ENCODE peak calls at places on chromosome 20, in eight cellular contexts. One of them, this sample, is unnamed.
A peak's percentile ranks its signal among the peaks of the same experiment; 100 is the strongest.

GRCh38 chr20:59221049-59221748 is 57.6 kb downstream of the ZNF831 start:
- DNase-seq in lower leg skin: peak; percentile 84
- DNase-seq in A549: peak; percentile 27
- DNase-seq in CD4-positive, alpha-beta T cell: no peak
- DNase-seq in neural crest cell: no peak
- DNase-seq in Calu3: no peak
- DNase-seq in astrocyte of the spinal cord: no peak
- DNase-seq in lung: no peak
- DNase-seq in this sample: no peak

GRCh38 chr20:13325033-13325432 is 104.0 kb downstream of the ISM1 start:
- DNase-seq in lower leg skin: no peak
- DNase-seq in A549: peak; percentile 75
- DNase-seq in CD4-positive, alpha-beta T cell: no peak
- DNase-seq in neural crest cell: no peak
- DNase-seq in Calu3: peak; percentile 67
- DNase-seq in astrocyte of the spinal cord: peak; percentile 20
- DNase-seq in lung: no peak
- DNase-seq in this sample: peak; percentile 34

GRCh38 chr20:2899243-2899642 is 26.0 kb downstream of the PTPRA start:
- DNase-seq in lower leg skin: no peak
- DNase-seq in A549: no peak
- DNase-seq in CD4-positive, alpha-beta T cell: no peak
- DNase-seq in neural crest cell: no peak
- DNase-seq in Calu3: no peak
- DNase-seq in astrocyte of the spinal cord: no peak
- DNase-seq in lung: no peak
- DNase-seq in this sample: no peak

GRCh38 chr20:36092424-36093024 is 62.0 kb upstream of the EPB41L1 start:
- DNase-seq in lower leg skin: no peak
- DNase-seq in A549: peak; percentile 34
- DNase-seq in CD4-positive, alpha-beta T cell: peak; percentile 10
- DNase-seq in neural crest cell: peak; percentile 30
- DNase-seq in Calu3: peak; percentile 72
- DNase-seq in astrocyte of the spinal cord: no peak
- DNase-seq in lung: no peak
- DNase-seq in this sample: peak; percentile 46

GRCh38 chr20:3135507-3136070 is 24.1 kb downstream of the FASTKD5 start:
- DNase-seq in lower leg skin: no peak
- DNase-seq in A549: no peak
- DNase-seq in CD4-positive, alpha-beta T cell: no peak
- DNase-seq in neural crest cell: no peak
- DNase-seq in Calu3: no peak
- DNase-seq in astrocyte of the spinal cord: no peak
- DNase-seq in lung: no peak
- DNase-seq in this sample: no peak

GRCh38 chr20:40683221-40683893 is 5.7 kb downstream of the MAFB start:
- DNase-seq in lower leg skin: peak; percentile 92
- DNase-seq in A549: no peak
- DNase-seq in CD4-positive, alpha-beta T cell: no peak
- DNase-seq in neural crest cell: no peak
- DNase-seq in Calu3: no peak
- DNase-seq in astrocyte of the spinal cord: peak; percentile 43
- DNase-seq in lung: no peak
- DNase-seq in this sample: peak; percentile 42

GRCh38 chr20:58712116-58712822 is 19.7 kb downstream of the NPEPL1 start:
- DNase-seq in lower leg skin: peak; percentile 78
- DNase-seq in A549: no peak
- DNase-seq in CD4-positive, alpha-beta T cell: no peak
- DNase-seq in neural crest cell: no peak
- DNase-seq in Calu3: no peak
- DNase-seq in astrocyte of the spinal cord: no peak
- DNase-seq in lung: no peak
- DNase-seq in this sample: no peak

GRCh38 chr20:2759603-2760360 is 40.6 kb downstream of the CPXM1 start:
- DNase-seq in lower leg skin: peak; percentile 70
- DNase-seq in A549: no peak
- DNase-seq in CD4-positive, alpha-beta T cell: no peak
- DNase-seq in neural crest cell: no peak
- DNase-seq in Calu3: no peak
- DNase-seq in astrocyte of the spinal cord: no peak
- DNase-seq in lung: no peak
- DNase-seq in this sample: no peak

GRCh38 chr20:33827109-33827508 is 16.0 kb downstream of the CHMP4B start:
- DNase-seq in lower leg skin: no peak
- DNase-seq in A549: no peak
- DNase-seq in CD4-positive, alpha-beta T cell: no peak
- DNase-seq in neural crest cell: no peak
- DNase-seq in Calu3: no peak
- DNase-seq in astrocyte of the spinal cord: no peak
- DNase-seq in lung: no peak
- DNase-seq in this sample: no peak

GRCh38 chr20:692044-692443 is 16.4 kb upstream of the SCRT2 start:
- DNase-seq in lower leg skin: no peak
- DNase-seq in A549: no peak
- DNase-seq in CD4-positive, alpha-beta T cell: no peak
- DNase-seq in neural crest cell: no peak
- DNase-seq in Calu3: no peak
- DNase-seq in astrocyte of the spinal cord: no peak
- DNase-seq in lung: no peak
- DNase-seq in this sample: no peak

GRCh38 chr20:689947-690346 is 14.3 kb upstream of the SCRT2 start:
- DNase-seq in lower leg skin: no peak
- DNase-seq in A549: no peak
- DNase-seq in CD4-positive, alpha-beta T cell: no peak
- DNase-seq in neural crest cell: no peak
- DNase-seq in Calu3: no peak
- DNase-seq in astrocyte of the spinal cord: no peak
- DNase-seq in lung: no peak
- DNase-seq in this sample: no peak

GRCh38 chr20:687468-688203 is 12.0 kb upstream of the SCRT2 start:
- DNase-seq in lower leg skin: no peak
- DNase-seq in A549: no peak
- DNase-seq in CD4-positive, alpha-beta T cell: no peak
- DNase-seq in neural crest cell: no peak
- DNase-seq in Calu3: no peak
- DNase-seq in astrocyte of the spinal cord: no peak
- DNase-seq in lung: no peak
- DNase-seq in this sample: no peak

GRCh38 chr20:689348-689747 is 13.7 kb upstream of the SCRT2 start:
- DNase-seq in lower leg skin: no peak
- DNase-seq in A549: no peak
- DNase-seq in CD4-positive, alpha-beta T cell: no peak
- DNase-seq in neural crest cell: no peak
- DNase-seq in Calu3: no peak
- DNase-seq in astrocyte of the spinal cord: no peak
- DNase-seq in lung: no peak
- DNase-seq in this sample: no peak

GRCh38 chr20:688809-689208 is 13.2 kb upstream of the SCRT2 start:
- DNase-seq in lower leg skin: no peak
- DNase-seq in A549: no peak
- DNase-seq in CD4-positive, alpha-beta T cell: no peak
- DNase-seq in neural crest cell: no peak
- DNase-seq in Calu3: no peak
- DNase-seq in astrocyte of the spinal cord: no peak
- DNase-seq in lung: no peak
- DNase-seq in this sample: no peak
- TF ChIP-seq CTCF in lower leg skin: no peak
- TF ChIP-seq CTCF in A549: no peak
- TF ChIP-seq CTCF in CD4-positive, alpha-beta T cell: no peak
- TF ChIP-seq CTCF in neural crest cell: peak; percentile 29
- TF ChIP-seq CTCF in Calu3: no peak
- TF ChIP-seq CTCF in astrocyte of the spinal cord: no peak
- TF ChIP-seq CTCF in lung: no peak
- TF ChIP-seq CTCF in this sample: no peak

GRCh38 chr20:34955232-34956040 is at the start of the genes GSS and MYH7B:
- DNase-seq in lower leg skin: peak; percentile 99
- DNase-seq in A549: peak; percentile 97
- DNase-seq in CD4-positive, alpha-beta T cell: peak; percentile 96
- DNase-seq in neural crest cell: peak; percentile 100
- DNase-seq in Calu3: peak; percentile 100
- DNase-seq in astrocyte of the spinal cord: peak; percentile 97
- DNase-seq in lung: peak; percentile 97
- DNase-seq in this sample: peak; percentile 100
- TF ChIP-seq CTCF in lower leg skin: no peak
- TF ChIP-seq CTCF in A549: peak; percentile 62
- TF ChIP-seq CTCF in CD4-positive, alpha-beta T cell: no peak
- TF ChIP-seq CTCF in neural crest cell: peak; percentile 56
- TF ChIP-seq CTCF in Calu3: no peak
- TF ChIP-seq CTCF in astrocyte of the spinal cord: peak; percentile 50
- TF ChIP-seq CTCF in lung: peak; percentile 24
- TF ChIP-seq CTCF in this sample: no peak

GRCh38 chr20:48722002-48722731 is 105.6 kb downstream of the PREX1 start:
- DNase-seq in lower leg skin: no peak
- DNase-seq in A549: no peak
- DNase-seq in CD4-positive, alpha-beta T cell: no peak
- DNase-seq in neural crest cell: no peak
- DNase-seq in Calu3: no peak
- DNase-seq in astrocyte of the spinal cord: peak; percentile 86
- DNase-seq in lung: no peak
- DNase-seq in this sample: no peak

GRCh38 chr20:48724891-48725588 is 102.8 kb downstream of the PREX1 start:
- DNase-seq in lower leg skin: no peak
- DNase-seq in A549: no peak
- DNase-seq in CD4-positive, alpha-beta T cell: no peak
- DNase-seq in neural crest cell: no peak
- DNase-seq in Calu3: no peak
- DNase-seq in astrocyte of the spinal cord: no peak
- DNase-seq in lung: no peak
- DNase-seq in this sample: no peak

GRCh38 chr20:48723308-48724264 is 104.2 kb downstream of the PREX1 start:
- DNase-seq in lower leg skin: peak; percentile 89
- DNase-seq in A549: no peak
- DNase-seq in CD4-positive, alpha-beta T cell: no peak
- DNase-seq in neural crest cell: no peak
- DNase-seq in Calu3: peak; percentile 45
- DNase-seq in astrocyte of the spinal cord: peak; percentile 72
- DNase-seq in lung: peak; percentile 44
- DNase-seq in this sample: no peak

GRCh38 chr20:48721324-48722001 is 106.3 kb downstream of the PREX1 start:
- DNase-seq in lower leg skin: no peak
- DNase-seq in A549: no peak
- DNase-seq in CD4-positive, alpha-beta T cell: no peak
- DNase-seq in neural crest cell: no peak
- DNase-seq in Calu3: no peak
- DNase-seq in astrocyte of the spinal cord: peak; percentile 19
- DNase-seq in lung: no peak
- DNase-seq in this sample: no peak

GRCh38 chr20:48722737-48723191 is 105.0 kb downstream of the PREX1 start:
- DNase-seq in lower leg skin: no peak
- DNase-seq in A549: peak; percentile 29
- DNase-seq in CD4-positive, alpha-beta T cell: no peak
- DNase-seq in neural crest cell: no peak
- DNase-seq in Calu3: peak; percentile 37
- DNase-seq in astrocyte of the spinal cord: peak; percentile 68
- DNase-seq in lung: no peak
- DNase-seq in this sample: no peak
- TF ChIP-seq CTCF in lower leg skin: no peak
- TF ChIP-seq CTCF in A549: no peak
- TF ChIP-seq CTCF in CD4-positive, alpha-beta T cell: no peak
- TF ChIP-seq CTCF in neural crest cell: no peak
- TF ChIP-seq CTCF in Calu3: no peak
- TF ChIP-seq CTCF in astrocyte of the spinal cord: no peak
- TF ChIP-seq CTCF in lung: no peak
- TF ChIP-seq CTCF in this sample: no peak

DNA sequence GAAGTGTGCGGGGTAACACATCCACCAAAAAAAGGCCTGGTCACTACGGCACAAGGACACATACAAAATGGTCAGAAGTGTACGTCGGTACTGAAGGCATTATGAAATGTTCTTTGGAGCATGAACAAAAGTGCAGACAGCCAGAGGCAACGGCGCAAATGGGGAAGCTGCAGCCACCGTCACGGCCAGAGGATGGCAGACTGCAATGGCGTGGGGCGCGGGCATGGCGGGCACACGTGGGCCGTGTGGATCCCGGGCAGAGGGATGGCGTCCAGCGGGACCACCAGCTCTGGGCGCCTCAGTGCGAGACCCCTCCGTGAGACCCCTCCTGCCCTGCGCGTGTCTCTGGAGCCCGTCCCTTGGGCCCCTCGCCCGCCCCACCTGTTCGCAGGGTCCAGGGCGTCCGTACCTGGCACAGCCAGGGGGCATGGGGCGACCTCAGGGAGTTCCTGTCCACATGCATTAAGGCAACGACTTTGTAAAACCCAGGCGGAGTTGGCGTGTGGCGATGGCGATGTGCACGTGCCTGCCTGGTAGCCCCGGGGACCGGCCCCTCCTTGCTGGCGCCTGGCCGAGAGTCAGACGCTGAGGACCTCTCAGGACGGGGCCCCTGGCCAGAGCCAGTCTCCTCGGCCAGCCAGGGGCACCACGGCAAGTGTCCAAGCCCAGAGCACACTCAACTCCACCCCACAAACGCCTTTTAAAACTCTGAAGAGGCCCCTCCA is 39.5 kb upstream of the CHRNA4 start:
- DNase-seq in lower leg skin: no peak
- DNase-seq in A549: no peak
- DNase-seq in CD4-positive, alpha-beta T cell: no peak
- DNase-seq in neural crest cell: no peak
- DNase-seq in Calu3: no peak
- DNase-seq in astrocyte of the spinal cord: no peak
- DNase-seq in lung: no peak
- DNase-seq in this sample: no peak
- TF ChIP-seq CTCF in lower leg skin: no peak
- TF ChIP-seq CTCF in A549: no peak
- TF ChIP-seq CTCF in CD4-positive, alpha-beta T cell: no peak
- TF ChIP-seq CTCF in neural crest cell: no peak
- TF ChIP-seq CTCF in Calu3: no peak
- TF ChIP-seq CTCF in astrocyte of the spinal cord: no peak
- TF ChIP-seq CTCF in lung: no peak
- TF ChIP-seq CTCF in this sample: no peak

GRCh38 chr20:45230631-45231030 is 9.5 kb downstream of the SEMG2 start:
- DNase-seq in lower leg skin: no peak
- DNase-seq in A549: no peak
- DNase-seq in CD4-positive, alpha-beta T cell: no peak
- DNase-seq in neural crest cell: no peak
- DNase-seq in Calu3: no peak
- DNase-seq in astrocyte of the spinal cord: no peak
- DNase-seq in lung: no peak
- DNase-seq in this sample: no peak

GRCh38 chr20:45226287-45226686 is 5.1 kb downstream of the SEMG2 start:
- DNase-seq in lower leg skin: no peak
- DNase-seq in A549: no peak
- DNase-seq in CD4-positive, alpha-beta T cell: no peak
- DNase-seq in neural crest cell: no peak
- DNase-seq in Calu3: no peak
- DNase-seq in astrocyte of the spinal cord: no peak
- DNase-seq in lung: no peak
- DNase-seq in this sample: no peak

GRCh38 chr20:45229264-45230056 is 8.3 kb downstream of the SEMG2 start:
- DNase-seq in lower leg skin: no peak
- DNase-seq in A549: peak; percentile 54
- DNase-seq in CD4-positive, alpha-beta T cell: peak; percentile 5
- DNase-seq in neural crest cell: no peak
- DNase-seq in Calu3: peak; percentile 97
- DNase-seq in astrocyte of the spinal cord: no peak
- DNase-seq in lung: peak; percentile 72
- DNase-seq in this sample: peak; percentile 17
- TF ChIP-seq CTCF in lower leg skin: no peak
- TF ChIP-seq CTCF in A549: peak; percentile 35
- TF ChIP-seq CTCF in CD4-positive, alpha-beta T cell: no peak
- TF ChIP-seq CTCF in neural crest cell: peak; percentile 56
- TF ChIP-seq CTCF in Calu3: peak; percentile 99
- TF ChIP-seq CTCF in astrocyte of the spinal cord: peak; percentile 44
- TF ChIP-seq CTCF in lung: no peak
- TF ChIP-seq CTCF in this sample: peak; percentile 54

GRCh38 chr20:43840382-43841070 is 74.1 kb upstream of the TOX2 start:
- DNase-seq in lower leg skin: peak; percentile 50
- DNase-seq in A549: peak; percentile 40
- DNase-seq in CD4-positive, alpha-beta T cell: peak; percentile 12
- DNase-seq in neural crest cell: no peak
- DNase-seq in Calu3: peak; percentile 42
- DNase-seq in astrocyte of the spinal cord: no peak
- DNase-seq in lung: no peak
- DNase-seq in this sample: peak; percentile 17
- TF ChIP-seq CTCF in lower leg skin: no peak
- TF ChIP-seq CTCF in A549: peak; percentile 45
- TF ChIP-seq CTCF in CD4-positive, alpha-beta T cell: no peak
- TF ChIP-seq CTCF in neural crest cell: peak; percentile 43
- TF ChIP-seq CTCF in Calu3: peak; percentile 67
- TF ChIP-seq CTCF in astrocyte of the spinal cord: peak; percentile 56
- TF ChIP-seq CTCF in lung: no peak
- TF ChIP-seq CTCF in this sample: no peak

This sample was measured in endothelial cell.